ENCODE peak calls at places on chromosomes 13 and 19, in seven cellular contexts. Y is fibroblast of the aortic adventitia; O is stimulated activated CD4-positive, alpha-beta T cell treated with anti-CD3 and anti-CD28 coated beads, Interleukin-2, amount 100 ng/mL, for 48 hours; F is left colon; L is small intestine; I is astrocyte of the cerebellum; J is activated naive CD8-positive, alpha-beta T cell treated with anti-CD3 and anti-CD28 coated beads, Interleukin-2, amount 50 U/mL, for 24 hours. T is an unnamed sample.

GRCh38 chr13:52644108-52644507 is 1.9 kb downstream of the HNRNPA1L2 start:
- DNase-seq in Y (no peak), O (no peak), F (no peak), L (no peak), I (no peak), J (no peak), T (no peak)

GRCh38 chr13:99658266-99658991 is 157.2 kb downstream of the TM9SF2 start:
- DNase-seq in Y (peak; percentile 56), O (peak; percentile 23), F (peak; percentile 46), L (peak; percentile 72), I (peak; percentile 69), J (peak; percentile 51), T (peak; percentile 89)

GRCh38 chr13:54989418-54989817 is 1960.8 kb downstream of the OLFM4 start:
- DNase-seq in Y (no peak), O (no peak), F (no peak), L (no peak), I (no peak), J (no peak), T (no peak)

GRCh38 chr19:3544742-3545668 is 6.0 kb downstream of the TEKTIP1 start:
- DNase-seq in Y (peak; percentile 49), O (peak; percentile 89), F (peak; percentile 79), L (peak; percentile 60), I (no peak), J (peak; percentile 90), T (no peak)

GRCh38 chr13:20610006-20610405 is 43.0 kb downstream of the IFT88 start:
- DNase-seq in Y (no peak), O (no peak), F (no peak), L (no peak), I (no peak), J (no peak), T (no peak)

GRCh38 chr19:51729781-51730180 is 6.0 kb upstream of the HAS1 start:
- DNase-seq in Y (peak; percentile 68), O (no peak), F (no peak), L (no peak), I (no peak), J (no peak), T (no peak)

GRCh38 chr13:40194204-40194806 is 472.1 kb downstream of the FOXO1 start:
- DNase-seq in Y (peak; percentile 58), O (no peak), F (no peak), L (no peak), I (no peak), J (no peak), T (no peak)

GRCh38 chr13:34618654-34619053 is 323.4 kb upstream of the NBEA start:
- DNase-seq in Y (no peak), O (no peak), F (no peak), L (no peak), I (no peak), J (no peak), T (no peak)

GRCh38 chr13:73273737-73274136 is 214.9 kb downstream of the KLF5 start:
- DNase-seq in Y (peak; percentile 76), O (no peak), F (no peak), L (no peak), I (peak; percentile 63), J (no peak), T (no peak)

GRCh38 chr13:30711375-30711774 is 24.0 kb upstream of the ALOX5AP start:
- DNase-seq in Y (peak; percentile 32), O (no peak), F (no peak), L (no peak), I (no peak), J (no peak), T (no peak)

GRCh38 chr13:111049791-111050538 is 65.1 kb upstream of the ARHGEF7 start:
- DNase-seq in Y (peak; percentile 49), O (no peak), F (peak; percentile 37), L (peak; percentile 15), I (no peak), J (peak; percentile 11), T (no peak)

GRCh38 chr19:49020931-49021895 is 2.9 kb downstream of the CGB3 start:
- DNase-seq in Y (no peak), O (no peak), F (no peak), L (no peak), I (no peak), J (no peak), T (no peak)

GRCh38 chr13:49560270-49561063 is 24.9 kb downstream of the RCBTB1 start:
- DNase-seq in Y (peak; percentile 26), O (no peak), F (peak; percentile 36), L (peak; percentile 12), I (peak; percentile 19), J (no peak), T (peak; percentile 5)

GRCh38 chr19:11138659-11139526 is 16.7 kb downstream of the SPC24 start:
- DNase-seq in Y (peak; percentile 77), O (no peak), F (peak; percentile 50), L (no peak), I (no peak), J (no peak), T (no peak)

GRCh38 chr13:59371229-59371628 is 792.5 kb downstream of the DIAPH3 start:
- DNase-seq in Y (no peak), O (no peak), F (no peak), L (no peak), I (no peak), J (no peak), T (no peak)

GRCh38 chr13:26867451-26868067 is 107.0 kb upstream of the GPR12 start:
- DNase-seq in Y (peak; percentile 43), O (peak; percentile 9), F (peak; percentile 13), L (peak; percentile 4), I (peak; percentile 6), J (peak; percentile 8), T (no peak)

GRCh38 chr13:80452279-80452678 is 111.4 kb upstream of the SPRY2 start:
- DNase-seq in Y (no peak), O (no peak), F (no peak), L (no peak), I (no peak), J (no peak), T (no peak)

GRCh38 chr13:111165611-111166010 is 50.5 kb downstream of the ARHGEF7 start:
- DNase-seq in Y (no peak), O (no peak), F (no peak), L (no peak), I (no peak), J (no peak), T (no peak)

GRCh38 chr13:99329477-99329876 is 22.3 kb upstream of the GPR183 start:
- DNase-seq in Y (no peak), O (no peak), F (no peak), L (no peak), I (no peak), J (no peak), T (no peak)

GRCh38 chr13:33691980-33692379 is 126.0 kb upstream of the RFC3 start:
- DNase-seq in Y (no peak), O (no peak), F (no peak), L (no peak), I (no peak), J (no peak), T (no peak)

GRCh38 chr13:106118050-106118449 is 417.4 kb downstream of the EFNB2 start:
- DNase-seq in Y (no peak), O (no peak), F (no peak), L (no peak), I (no peak), J (no peak), T (no peak)

GRCh38 chr13:27826379-27827353 is 34.4 kb downstream of the GSX1 start:
- DNase-seq in Y (peak; percentile 88), O (peak; percentile 67), F (peak; percentile 84), L (peak; percentile 88), I (peak; percentile 77), J (peak; percentile 75), T (peak; percentile 76)

GRCh38 chr19:2016041-2016807 is 710 bp upstream of the BTBD2 start:
- DNase-seq in Y (peak; percentile 89), O (peak; percentile 34), F (peak; percentile 77), L (peak; percentile 83), I (peak; percentile 36), J (peak; percentile 63), T (peak; percentile 75)

GRCh38 chr13:112510002-112510780 is 77.8 kb downstream of the TUBGCP3 start:
- DNase-seq in Y (peak; percentile 70), O (no peak), F (no peak), L (peak; percentile 14), I (peak; percentile 63), J (no peak), T (peak; percentile 51)

GRCh38 chr19:51887522-51888498 is at the start of gene ZNF577:
- DNase-seq in Y (peak; percentile 93), O (peak; percentile 52), F (peak; percentile 93), L (peak; percentile 92), I (peak; percentile 83), J (peak; percentile 35), T (no peak)

GRCh38 chr13:114107686-114108081 is 24.7 kb downstream of the RASA3 start:
- DNase-seq in Y (peak; percentile 65), O (no peak), F (peak; percentile 10), L (no peak), I (peak; percentile 76), J (no peak), T (no peak)

GRCh38 chr13:51839711-51840110 is 5.3 kb downstream of the TMEM272 start:
- DNase-seq in Y (no peak), O (no peak), F (no peak), L (no peak), I (no peak), J (no peak), T (no peak)

GRCh38 chr19:49533551-49534488 is 6.0 kb downstream of the RCN3 start:
- DNase-seq in Y (peak; percentile 23), O (peak; percentile 83), F (peak; percentile 77), L (no peak), I (no peak), J (peak; percentile 84), T (peak; percentile 54)

GRCh38 chr19:9799162-9799561 is 19.7 kb downstream of the FBXL12 start:
- DNase-seq in Y (no peak), O (no peak), F (no peak), L (no peak), I (no peak), J (no peak), T (no peak)

GRCh38 chr13:42064259-42064658 is 15.8 kb downstream of the DGKH start:
- DNase-seq in Y (peak; percentile 59), O (no peak), F (no peak), L (no peak), I (no peak), J (no peak), T (no peak)

GRCh38 chr19:33248954-33249613 is 23.4 kb upstream of the SLC7A10 start:
- DNase-seq in Y (no peak), O (no peak), F (no peak), L (peak; percentile 46), I (no peak), J (no peak), T (no peak)

T was measured in NCI-H2081.